ENCODE peak calls at places on chromosomes 13 and 19, in ten cellular contexts. Z is K562, W is suprapubic skin, B is H1, T is sigmoid colon, L is HepG2, M is transverse colon, N is upper lobe of left lung, U is esophagus muscularis mucosa, I is GM12878. H is an unnamed sample.

GRCh38 chr19:50759886-50760285 is 10.4 kb upstream of the GPR32 start:
- DNase-seq in Z (peak), W (no peak), B (no peak), T (no peak), L (peak), M (no peak), N (no peak), U (no peak), I (no peak), H (no peak)

GRCh38 chr13:40070357-40070756 is 414.9 kb downstream of the COG6 start:
- DNase-seq in Z (no peak), W (no peak), B (no peak), T (no peak), L (no peak), M (no peak), N (no peak), U (no peak), I (no peak), H (no peak)

GRCh38 chr19:53147645-53148044 is 11.2 kb downstream of the ZNF347 start:
- DNase-seq in Z (no peak), W (no peak), B (no peak), T (no peak), L (no peak), M (no peak), N (no peak), U (no peak), I (no peak), H (no peak)

GRCh38 chr13:44393391-44393790 is 19.8 kb downstream of the SERP2 start:
- DNase-seq in Z (no peak), W (peak), B (no peak), T (peak), L (no peak), M (peak), N (no peak), U (no peak), I (no peak), H (peak)

GRCh38 chr13:24107955-24108614 is 52.4 kb upstream of the SPATA13 start:
- DNase-seq in Z (no peak), W (no peak), B (no peak), T (no peak), L (no peak), M (no peak), N (no peak), U (no peak), I (no peak), H (no peak)

GRCh38 chr13:103430368-103430767 is 364.2 kb upstream of the SLC10A2 start:
- DNase-seq in Z (no peak), W (no peak), B (no peak), T (no peak), L (no peak), M (no peak), N (no peak), U (no peak), I (no peak), H (no peak)

GRCh38 chr13:108220042-108220441 is 1.9 kb downstream of the ABHD13 start:
- DNase-seq in Z (no peak), W (no peak), B (no peak), T (no peak), L (peak), M (peak), N (peak), U (no peak), I (no peak), H (peak)

GRCh38 chr19:22545751-22546150 is 88.4 kb upstream of the ZNF492 start:
- DNase-seq in Z (peak), W (no peak), B (peak), T (no peak), L (peak), M (peak), N (peak), U (no peak), I (no peak), H (no peak)

GRCh38 chr19:14413765-14414171 is 5.4 kb downstream of the DDX39A start:
- DNase-seq in Z (no peak), W (no peak), B (no peak), T (no peak), L (no peak), M (no peak), N (no peak), U (no peak), I (no peak), H (no peak)

GRCh38 chr19:14370169-14370998 is 10.9 kb upstream of the ADGRE5 start:
- DNase-seq in Z (peak), W (no peak), B (no peak), T (no peak), L (no peak), M (no peak), N (no peak), U (no peak), I (no peak), H (no peak)

GRCh38 chr13:101139076-101139475 is 277.2 kb downstream of the NALCN start:
- DNase-seq in Z (no peak), W (no peak), B (no peak), T (no peak), L (no peak), M (no peak), N (no peak), U (no peak), I (no peak), H (no peak)

GRCh38 chr13:40149611-40150283 is 494.3 kb downstream of the COG6 start:
- DNase-seq in Z (no peak), W (no peak), B (no peak), T (peak), L (no peak), M (no peak), N (peak), U (no peak), I (no peak), H (no peak)

GRCh38 chr19:27892500-27892899 is 1320.5 kb downstream of the UQCRFS1 start:
- DNase-seq in Z (no peak), W (no peak), B (no peak), T (no peak), L (no peak), M (no peak), N (no peak), U (no peak), I (no peak), H (no peak)

GRCh38 chr13:41304551-41304950 is 6.5 kb upstream of the NAA16 start:
- DNase-seq in Z (no peak), W (no peak), B (no peak), T (no peak), L (no peak), M (no peak), N (no peak), U (no peak), I (no peak), H (no peak)

GRCh38 chr13:99376924-99377323 is 69.7 kb upstream of the GPR183 start:
- DNase-seq in Z (no peak), W (no peak), B (peak), T (no peak), L (no peak), M (no peak), N (no peak), U (no peak), I (no peak), H (no peak)

GRCh38 chr13:26423634-26424033 is 133.8 kb upstream of the WASF3 start:
- DNase-seq in Z (no peak), W (no peak), B (no peak), T (peak), L (no peak), M (peak), N (no peak), U (no peak), I (no peak), H (no peak)

GRCh38 chr19:56138069-56138468 is 3.0 kb upstream of the ZNF444 start:
- DNase-seq in Z (no peak), W (no peak), B (no peak), T (no peak), L (peak), M (no peak), N (no peak), U (no peak), I (no peak), H (no peak)

GRCh38 chr13:114065926-114066774 is 66.3 kb downstream of the RASA3 start:
- DNase-seq in Z (no peak), W (peak), B (no peak), T (peak), L (no peak), M (peak), N (no peak), U (no peak), I (no peak), H (no peak)
- TF ChIP-seq EP300 in Z (no peak), W (no peak), B (no peak), T (no peak), L (no peak), M (no peak), N (no peak), U (no peak), I (no peak), H (no peak)

GRCh38 chr19:46697142-46697960 is 19.6 kb downstream of the PRKD2 start:
- DNase-seq in Z (peak), W (peak), B (peak), T (peak), L (no peak), M (peak), N (peak), U (peak), I (no peak), H (peak)
- TF ChIP-seq POLR2AphosphoS5 in Z (peak), W (no peak), B (no peak), T (no peak), L (no peak), M (no peak), N (no peak), U (no peak), I (no peak), H (peak)

DNA sequence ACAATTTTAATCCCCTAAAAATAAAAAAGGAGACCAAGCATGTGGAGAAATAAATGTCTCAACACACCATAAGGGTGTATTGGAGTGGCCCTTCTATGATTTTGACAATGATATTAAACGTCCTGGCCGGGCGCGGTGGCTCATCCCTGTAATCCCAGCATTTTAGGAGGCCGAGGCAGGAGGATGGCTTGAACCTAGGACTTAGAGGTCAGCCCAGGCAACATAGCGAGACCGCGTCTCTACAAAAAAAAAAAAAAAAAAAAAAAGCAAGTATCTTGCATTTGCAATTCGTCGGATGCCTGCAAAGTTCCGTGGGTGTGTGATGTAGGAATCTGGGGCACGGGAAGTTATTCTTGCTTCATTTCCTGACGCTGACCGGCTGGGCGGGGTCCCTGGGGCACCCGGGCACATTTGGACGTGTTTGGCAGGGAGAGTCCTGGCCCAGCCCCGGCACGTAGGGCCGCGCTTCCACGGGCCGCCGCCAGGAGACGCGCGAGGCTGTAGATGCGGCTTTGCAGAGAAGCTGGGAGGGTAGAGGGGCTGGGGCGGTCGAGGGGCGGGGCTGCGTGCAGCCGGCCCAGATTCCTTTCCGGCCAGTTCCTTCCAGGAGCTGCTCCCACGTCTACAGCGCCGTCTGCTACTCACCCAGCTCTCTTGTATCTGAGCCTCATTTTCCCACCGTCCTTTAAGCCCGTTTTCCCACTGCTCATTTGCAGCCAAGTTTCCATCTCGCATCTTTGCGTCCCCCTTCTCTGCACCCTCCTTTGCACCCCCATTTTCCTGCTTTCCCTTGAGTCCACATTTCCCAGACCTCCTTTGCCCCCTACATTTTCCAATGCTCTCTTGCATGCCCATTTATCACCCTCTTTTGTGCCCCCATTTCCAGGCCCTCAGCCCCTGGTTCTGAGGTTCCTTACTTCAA is 2.2 kb upstream of the TSPAN16 start:
- DNase-seq in Z (peak), W (peak), B (peak), T (peak), L (peak), M (peak), N (peak), U (peak), I (peak), H (peak)
- TF ChIP-seq POLR2A in Z (no peak), W (no peak), B (no peak), T (no peak), L (no peak), M (no peak), N (no peak), U (no peak), I (no peak), H (no peak)

DNA sequence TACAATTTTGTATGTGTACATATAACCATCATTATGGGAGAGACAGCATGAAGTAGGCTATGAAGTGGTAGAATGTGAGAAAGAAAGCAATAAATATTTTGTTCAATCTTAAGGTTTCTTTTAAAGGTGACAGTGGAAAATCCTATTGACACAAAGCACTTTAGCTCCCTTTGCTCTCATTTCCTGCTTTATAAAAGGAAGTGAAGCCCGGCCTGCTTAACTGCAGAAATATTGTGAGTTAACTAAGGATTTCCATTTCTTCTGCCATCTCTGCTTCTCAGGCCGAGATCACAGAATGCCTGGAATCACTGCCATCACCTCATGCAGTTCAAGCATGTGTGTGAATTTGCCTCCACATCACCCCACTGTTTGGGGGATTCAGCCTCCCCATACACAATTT is 83.5 kb downstream of the FRY start:
- DNase-seq in Z (no peak), W (no peak), B (no peak), T (no peak), L (no peak), M (no peak), N (no peak), U (no peak), I (no peak), H (no peak)
- TF ChIP-seq EP300 in Z (no peak), W (no peak), B (no peak), T (no peak), L (no peak), M (no peak), N (no peak), U (no peak), I (no peak), H (no peak)

DNA sequence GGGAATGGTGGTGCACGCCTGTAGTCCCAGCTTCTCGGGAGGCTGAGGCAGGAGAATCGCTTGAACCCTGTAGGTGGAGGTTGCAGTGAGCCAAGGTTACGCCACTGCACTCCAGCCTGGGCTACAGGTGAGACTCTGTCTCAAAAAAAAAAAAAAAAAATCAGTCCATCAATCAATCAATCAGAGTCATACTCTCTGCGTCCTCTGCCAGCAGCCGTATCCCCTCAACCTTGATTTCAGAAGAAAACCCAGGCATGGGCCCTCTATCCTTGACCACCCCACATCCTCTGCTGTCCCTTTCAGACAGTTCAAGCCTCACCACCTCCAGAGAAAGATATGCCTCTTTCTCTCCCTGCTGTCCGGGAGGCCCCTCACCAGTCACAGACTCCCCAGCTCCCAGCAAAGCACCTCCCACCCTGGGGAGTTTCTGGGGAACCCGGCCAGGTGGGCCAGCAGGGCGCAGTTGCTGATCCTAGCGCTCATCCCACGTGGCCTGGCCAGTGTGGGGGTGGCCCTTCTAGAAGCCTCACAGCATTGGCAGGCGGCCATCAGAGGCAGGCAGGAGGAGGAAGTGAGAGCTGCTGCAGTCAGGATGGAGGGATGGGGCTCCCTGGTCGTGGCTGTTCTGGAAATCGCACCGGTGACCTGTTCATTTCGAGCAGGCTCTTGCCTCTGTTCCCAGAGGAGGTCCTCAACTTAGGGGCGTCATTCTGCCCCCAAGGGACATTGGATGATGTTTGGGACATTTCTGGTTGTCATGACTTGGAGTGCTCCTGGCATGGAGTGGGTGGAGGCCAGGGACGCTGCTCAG is 10.2 kb upstream of the JSRP1 start:
- DNase-seq in Z (peak), W (peak), B (no peak), T (peak), L (peak), M (peak), N (peak), U (peak), I (peak), H (peak)
- TF ChIP-seq POLR2AphosphoS5 in Z (no peak), W (no peak), B (no peak), T (no peak), L (no peak), M (peak), N (peak), U (peak), I (peak), H (no peak)

DNA sequence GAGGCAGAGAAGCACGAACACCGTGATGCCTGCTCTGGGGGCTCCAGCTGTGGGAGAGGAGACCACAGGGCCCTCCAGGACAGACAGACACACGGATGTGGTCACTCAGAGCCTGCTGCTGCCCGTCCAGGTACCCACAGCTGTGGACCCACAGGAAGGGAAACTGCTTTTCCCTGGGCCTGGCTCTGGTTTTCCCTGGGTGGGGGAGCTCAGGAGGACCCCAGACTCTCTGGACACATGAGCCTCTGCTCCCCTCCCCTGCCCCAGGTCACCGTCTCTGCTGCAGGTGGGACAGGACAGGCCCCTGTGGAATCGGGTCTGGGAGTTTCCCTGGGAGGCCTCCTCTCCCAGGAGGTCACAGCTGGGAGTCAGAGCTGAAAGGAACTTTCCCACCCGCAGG is 7.3 kb downstream of the LILRA4 start:
- DNase-seq in Z (no peak), W (no peak), B (no peak), T (no peak), L (no peak), M (no peak), N (no peak), U (no peak), I (no peak), H (no peak)
- TF ChIP-seq POLR2A in Z (no peak), W (no peak), B (no peak), T (no peak), L (no peak), M (no peak), N (no peak), U (no peak), I (no peak), H (no peak)

GRCh38 chr19:16569609-16570320 is 2.5 kb downstream of the SLC35E1 start:
- DNase-seq in Z (no peak), W (no peak), B (no peak), T (no peak), L (no peak), M (no peak), N (peak), U (no peak), I (no peak), H (peak)

GRCh38 chr19:16566702-16567101 is 5.5 kb downstream of the SLC35E1 start:
- DNase-seq in Z (no peak), W (no peak), B (no peak), T (no peak), L (no peak), M (no peak), N (no peak), U (no peak), I (no peak), H (no peak)

GRCh38 chr19:16562608-16563025 is 9.6 kb downstream of the SLC35E1 start:
- DNase-seq in Z (no peak), W (no peak), B (no peak), T (no peak), L (no peak), M (no peak), N (no peak), U (no peak), I (no peak), H (no peak)

GRCh38 chr19:16564842-16565241 is 7.4 kb downstream of the SLC35E1 start:
- DNase-seq in Z (no peak), W (no peak), B (no peak), T (no peak), L (no peak), M (no peak), N (no peak), U (no peak), I (no peak), H (peak)

DNA sequence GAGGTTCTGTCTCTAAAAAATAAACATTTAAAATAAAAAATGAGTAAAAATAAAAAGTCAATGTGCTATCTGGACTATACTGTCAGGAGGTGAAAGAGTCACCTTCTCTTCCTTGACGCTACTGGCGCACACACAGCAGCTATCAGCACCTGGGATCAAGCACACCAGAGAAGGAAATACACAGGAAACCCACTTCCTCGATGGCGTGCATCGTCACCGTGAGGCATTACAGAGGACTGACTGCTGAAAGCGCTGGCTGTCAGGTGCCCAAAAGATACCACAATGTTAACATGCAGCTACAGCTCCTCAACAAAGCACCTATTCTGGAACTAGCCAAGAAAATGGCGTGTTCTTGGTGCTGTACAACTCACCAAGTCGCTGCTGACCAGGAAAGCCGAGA is 6.1 kb downstream of the SLC35E1 start:
- DNase-seq in Z (no peak), W (no peak), B (no peak), T (no peak), L (no peak), M (peak), N (peak), U (no peak), I (no peak), H (peak)
- TF ChIP-seq EP300 in Z (no peak), W (no peak), B (no peak), T (no peak), L (no peak), M (no peak), N (no peak), U (no peak), I (no peak), H (no peak)

GRCh38 chr13:109990296-109990695 is 203.9 kb upstream of the IRS2 start:
- DNase-seq in Z (no peak), W (no peak), B (no peak), T (no peak), L (no peak), M (no peak), N (no peak), U (no peak), I (no peak), H (no peak)
- TF ChIP-seq POLR2AphosphoS5 in Z (no peak), W (no peak), B (no peak), T (no peak), L (no peak), M (no peak), N (no peak), U (no peak), I (no peak), H (no peak)